ENCODE peak calls at places on chromosomes 2 and 18, in ten cellular contexts. P, W, I, O, S, K, U, H, Y and D are unnamed samples.

GRCh38 chr2:21318263-21318662 is 194.5 kb downstream of the TDRD15 start:
- DNase-seq in H (no peak), S (no peak), K (no peak), O (no peak), Y (no peak), P (no peak), W (no peak), I (no peak), U (no peak), D (no peak)

GRCh38 chr2:157890960-157891629 is 15.0 kb upstream of the ACVR1 start:
- DNase-seq in H (no peak), P (no peak), U (no peak), W (no peak), S (no peak), O (no peak), K (no peak), Y (no peak), I (no peak), D (no peak)

GRCh38 chr18:48832961-48833700 is 117.6 kb downstream of the SMAD7 start:
- DNase-seq in H (no peak), Y (peak; percentile 69), W (peak; percentile 73), K (no peak), S (no peak), U (peak; percentile 56), O (peak; percentile 83), P (no peak), I (peak; percentile 45), D (peak; percentile 43)

GRCh38 chr2:140454717-140455116 is 1674.5 kb upstream of the NXPH2 start:
- DNase-seq in S (no peak), O (no peak), P (no peak), K (no peak), U (no peak), H (no peak), W (no peak), Y (no peak), I (no peak), D (no peak)

GRCh38 chr2:159249955-159250723 is 36.4 kb downstream of the WDSUB1 start:
- DNase-seq in O (peak; percentile 87), S (no peak), U (peak; percentile 75), I (no peak), P (peak; percentile 17), K (no peak), W (peak; percentile 55), Y (peak; percentile 89), H (no peak), D (peak; percentile 53)

GRCh38 chr2:121825003-121825950 is 69.8 kb downstream of the TSN start:
- DNase-seq in P (no peak), S (no peak), H (no peak), W (no peak), K (no peak), U (peak; percentile 69), I (no peak), Y (no peak), O (no peak), D (no peak)

GRCh38 chr2:99488999-99489757 is 639 bp downstream of the REV1 start:
- DNase-seq in W (peak; percentile 84), U (peak; percentile 40), K (no peak), H (peak; percentile 55), S (no peak), P (peak; percentile 32), Y (peak; percentile 59), I (peak; percentile 70), O (peak; percentile 79), D (peak; percentile 78)

GRCh38 chr2:71742953-71743601 is 289.7 kb downstream of the DYSF start:
- DNase-seq in I (no peak), O (peak; percentile 92), U (peak; percentile 57), H (no peak), K (no peak), P (no peak), W (no peak), Y (peak; percentile 21), S (no peak), D (peak; percentile 32)

GRCh38 chr18:67771271-67771670 is 254.8 kb upstream of the DSEL start:
- DNase-seq in H (no peak), U (no peak), I (no peak), K (no peak), Y (no peak), S (no peak), P (no peak), W (no peak), O (no peak), D (no peak)

GRCh38 chr18:67766930-67767329 is 250.4 kb upstream of the DSEL start:
- DNase-seq in I (no peak), O (no peak), S (no peak), W (no peak), K (no peak), Y (no peak), U (no peak), P (no peak), H (no peak), D (no peak)

DNA sequence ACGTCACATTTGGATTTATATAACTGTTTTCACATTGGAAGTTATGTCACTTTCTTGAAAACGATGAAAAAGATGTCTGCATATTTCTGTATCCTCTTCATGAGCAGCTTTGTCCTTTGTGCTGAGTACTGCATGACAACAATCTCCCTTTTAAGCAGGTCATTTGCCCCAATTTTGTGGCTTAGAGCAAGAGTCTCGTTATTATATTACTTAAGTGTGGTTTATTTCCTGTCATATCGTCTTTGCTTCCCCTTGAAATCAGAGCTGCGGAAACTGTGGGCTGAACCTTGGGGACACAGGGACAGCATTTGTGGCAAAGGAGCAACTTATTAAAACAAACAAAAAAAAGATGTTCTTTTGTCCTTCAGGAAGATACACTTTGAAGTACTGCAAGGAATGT is 254.0 kb upstream of the DSEL start:
- DNase-seq in K (no peak), S (no peak), W (no peak), O (no peak), I (no peak), H (no peak), U (no peak), Y (no peak), P (no peak), D (no peak)
- H3K27ac ChIP-seq in K (no peak overlapping the region), S (no peak overlapping the region), W (no peak overlapping the region), O (no peak overlapping the region), I (no peak overlapping the region), H (no peak overlapping the region), U (no peak overlapping the region), Y (no peak overlapping the region), P (no peak overlapping the region), D (no peak overlapping the region)

DNA sequence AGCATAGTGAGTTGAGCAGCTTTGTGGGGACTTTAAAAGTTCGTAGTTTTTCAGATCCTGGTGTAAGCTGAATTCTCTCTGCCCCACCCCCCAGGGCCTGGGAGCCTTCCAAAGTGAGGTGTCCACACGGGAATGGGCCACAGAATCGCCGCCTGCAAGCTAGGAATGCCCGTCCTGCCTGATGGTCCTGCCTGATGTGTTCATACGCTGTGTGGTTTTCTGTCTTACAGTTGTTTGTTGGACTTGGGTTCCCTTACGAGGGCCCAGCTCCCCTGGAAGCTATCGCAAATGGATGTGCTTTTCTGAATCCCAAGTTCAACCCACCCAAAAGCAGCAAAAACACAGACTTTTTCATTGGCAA is 158.7 kb downstream of the MGAT5 start:
- DNase-seq in W (no peak), S (no peak), I (no peak), P (no peak), K (no peak), H (no peak), U (no peak), Y (no peak), O (no peak), D (peak; percentile 48)
- H3K27ac ChIP-seq in W (no peak overlapping the region), S (peak overlapping the region; percentile 84), I (no peak overlapping the region), P (peak overlapping the region; percentile 88), K (no peak overlapping the region), H (no peak overlapping the region), U (no peak overlapping the region), Y (no peak overlapping the region), O (no peak overlapping the region), D (peak overlapping the region; percentile 28)

GRCh38 chr2:171807831-171808393 is 86.1 kb downstream of the SLC25A12 start:
- DNase-seq in O (no peak), P (no peak), K (no peak), U (no peak), H (no peak), I (no peak), W (no peak), Y (no peak), S (no peak), D (no peak)
- H3K27ac ChIP-seq in O (no peak overlapping the region), P (no peak overlapping the region), K (no peak overlapping the region), U (no peak overlapping the region), H (no peak overlapping the region), I (no peak overlapping the region), W (no peak overlapping the region), Y (no peak overlapping the region), S (no peak overlapping the region), D (no peak overlapping the region)

DNA sequence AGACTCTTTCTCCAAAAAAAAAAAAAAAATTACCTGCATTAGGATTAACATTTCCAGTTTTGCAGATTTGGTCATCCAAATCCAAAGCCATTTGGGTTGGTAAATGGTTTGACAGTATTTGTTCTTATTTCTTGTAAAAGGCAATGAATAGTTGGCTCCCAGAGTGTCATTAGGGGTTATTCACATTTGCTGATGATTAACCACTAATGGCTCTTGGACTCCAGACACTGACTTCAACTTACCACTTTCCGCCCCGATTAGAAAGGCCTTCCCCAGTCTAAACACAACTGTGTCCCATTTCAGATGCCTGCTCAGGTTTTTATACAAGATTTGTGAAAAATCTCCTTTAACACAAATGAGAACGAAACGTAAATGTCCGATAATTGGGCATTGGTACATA is 9.6 kb upstream of the TGIF1 start:
- DNase-seq in U (no peak), I (no peak), K (no peak), Y (no peak), P (no peak), H (no peak), W (no peak), O (no peak), S (no peak), D (no peak)
- H3K27ac ChIP-seq in U (no peak overlapping the region), I (no peak overlapping the region), K (no peak overlapping the region), Y (no peak overlapping the region), P (no peak overlapping the region), H (no peak overlapping the region), W (no peak overlapping the region), O (no peak overlapping the region), S (no peak overlapping the region), D (no peak overlapping the region)

GRCh38 chr2:241088791-241089732 is 13.0 kb downstream of the MTERF4 start:
- DNase-seq in I (no peak), W (no peak), H (no peak), O (no peak), P (no peak), Y (no peak), K (no peak), S (no peak), U (no peak), D (no peak)
- H3K27ac ChIP-seq in I (peak overlapping the region; percentile 11), W (peak overlapping the region; percentile 66), H (no peak overlapping the region), O (no peak overlapping the region), P (no peak overlapping the region), Y (peak overlapping the region; percentile 88), K (no peak overlapping the region), S (no peak overlapping the region), U (no peak overlapping the region), D (peak overlapping the region; percentile 8)